ENCODE peak calls at places on chromosome 4, in seven cellular contexts. T is mesenchymal stem cell, U is H9, C is mesendoderm, L is IMR-90, D is neuronal stem cell, F is trophoblast cell. J is an unnamed sample.

GRCh38 chr4:6527259-6527658 is 47.7 kb upstream of the MAN2B2 start:
- DNase-seq in C (no peak), L (no peak), F (no peak), U (no peak), T (no peak), D (no peak), J (no peak)

GRCh38 chr4:94116842-94117241 is 90.8 kb upstream of the SMARCAD1 start:
- DNase-seq in F (no peak), U (no peak), T (no peak), L (no peak), C (peak; percentile 6), D (no peak), J (no peak)

GRCh38 chr4:146335763-146336412 is 121.5 kb downstream of the REELD1 start:
- DNase-seq in C (no peak), T (no peak), D (no peak), F (peak; percentile 38), U (no peak), L (no peak), J (no peak)

GRCh38 chr4:65063601-65064000 is 606.7 kb downstream of the EPHA5 start:
- DNase-seq in L (no peak), U (no peak), T (no peak), D (no peak), C (no peak), F (no peak), J (no peak)

GRCh38 chr4:55876387-55876786 is 22.9 kb downstream of the EXOC1 start:
- DNase-seq in L (no peak), C (no peak), U (no peak), D (no peak), T (no peak), F (no peak), J (no peak)

GRCh38 chr4:64846417-64846816 is 437.2 kb upstream of the TECRL start:
- DNase-seq in T (no peak), U (no peak), D (no peak), C (no peak), F (no peak), L (no peak), J (no peak)

GRCh38 chr4:128302775-128303174 is 15.2 kb upstream of the PGRMC2 start:
- DNase-seq in U (no peak), D (no peak), L (no peak), F (no peak), T (peak; percentile 31), C (no peak), J (no peak)

GRCh38 chr4:89598602-89599001 is 238.4 kb downstream of the SNCA start:
- DNase-seq in C (peak; percentile 48), T (peak; percentile 21), D (no peak), U (no peak), L (peak; percentile 17), F (peak; percentile 40), J (no peak)

DNA sequence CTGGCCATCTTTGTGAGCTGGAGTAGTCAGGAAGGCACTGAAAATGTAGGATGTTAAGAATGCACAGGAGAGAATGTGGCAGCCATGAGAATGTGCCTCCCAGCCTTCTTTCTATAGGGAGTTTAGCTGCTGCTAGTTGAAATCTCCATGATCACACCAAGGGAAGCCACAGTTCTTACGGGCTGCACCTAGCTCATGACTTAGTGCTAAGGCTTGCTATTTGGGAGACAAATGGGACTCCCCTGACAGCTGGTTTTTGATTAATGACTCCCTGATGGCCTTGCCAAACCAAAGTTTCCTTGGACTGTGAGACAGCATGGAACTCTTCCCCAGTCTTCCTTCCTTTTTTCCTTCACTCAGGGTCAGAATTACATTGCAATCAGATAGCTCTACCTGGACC is 9.2 kb downstream of the CTSO start:
- DNase-seq in F (no peak), U (no peak), C (peak; percentile 5), T (peak; percentile 16), D (no peak), L (peak; percentile 40), J (no peak)
- H3K23ac ChIP-seq in F (no peak overlapping the region), U (no peak overlapping the region), C (no peak overlapping the region), T (no peak overlapping the region), D (no peak overlapping the region), L (no peak overlapping the region), J (no peak overlapping the region)

DNA sequence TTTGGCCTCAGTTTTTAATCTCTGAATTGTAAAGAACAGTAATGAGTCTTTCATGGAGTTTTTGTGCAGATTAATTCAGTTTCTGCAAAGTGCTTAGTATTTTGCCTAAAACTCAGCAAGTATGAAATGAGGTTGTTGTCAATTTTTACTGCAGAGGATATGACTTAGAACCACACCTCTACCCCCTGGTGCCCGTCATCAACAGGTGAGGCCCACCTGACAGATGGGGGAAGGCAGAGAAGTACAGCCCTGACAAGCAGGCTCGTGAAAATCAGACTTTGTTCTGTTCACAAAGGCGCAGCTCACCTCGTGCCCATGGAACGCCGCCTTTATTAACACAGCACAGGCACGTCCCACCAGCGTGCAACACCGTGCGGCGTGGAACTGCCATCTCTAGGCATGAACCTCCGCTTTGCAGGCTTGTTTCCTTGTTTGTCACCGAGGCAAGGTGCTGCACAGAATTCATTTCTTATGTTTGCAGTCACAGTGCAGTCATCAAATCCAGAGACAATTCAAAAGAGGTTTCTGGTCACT is 13.3 kb downstream of the CYP4V2 start:
- DNase-seq in D (no peak), C (no peak), F (no peak), T (no peak), U (no peak), L (no peak), J (no peak)
- H3K23ac ChIP-seq in D (no peak overlapping the region), C (no peak overlapping the region), F (no peak overlapping the region), T (no peak overlapping the region), U (no peak overlapping the region), L (peak overlapping the region; percentile 44), J (no peak overlapping the region)

DNA sequence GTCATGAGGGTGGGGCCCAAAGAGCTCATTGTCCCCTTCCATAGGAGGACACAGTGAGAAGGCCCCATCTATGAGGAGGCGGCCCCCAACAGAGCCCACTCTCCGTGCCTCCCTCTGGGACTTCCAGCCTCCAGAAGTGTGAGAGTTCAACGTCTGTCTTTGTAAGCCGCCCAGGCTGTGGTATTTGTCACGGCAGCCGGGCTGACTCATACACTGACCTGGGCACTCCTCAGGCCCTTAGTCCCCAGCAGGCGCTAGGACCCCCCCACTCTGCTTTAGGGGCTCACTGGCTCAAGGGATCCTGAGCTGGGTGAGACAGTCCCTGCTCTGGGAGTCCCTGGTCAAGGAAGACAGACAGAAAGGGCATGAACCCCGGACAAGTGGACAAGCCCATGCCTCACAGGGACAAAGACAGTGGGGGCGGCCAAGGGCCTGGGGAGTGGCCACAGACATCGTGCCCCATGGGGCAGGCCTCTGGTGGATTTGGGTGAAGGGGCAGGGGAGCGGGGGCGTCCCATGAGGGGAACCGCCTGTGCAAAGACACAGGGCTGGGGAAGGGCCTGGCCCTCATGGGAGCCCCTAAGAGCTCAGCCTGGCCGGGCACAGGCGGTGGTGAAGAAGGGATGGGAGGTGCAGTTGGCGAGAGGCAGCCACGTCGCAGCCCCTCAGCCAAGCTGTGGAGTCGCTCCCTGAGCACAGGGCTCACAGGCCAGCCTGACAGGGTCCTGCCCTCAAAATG is 21.5 kb downstream of the ABLIM2 start:
- DNase-seq in U (no peak), C (no peak), F (no peak), T (no peak), D (no peak), L (no peak), J (no peak)
- H3K23ac ChIP-seq in U (no peak overlapping the region), C (no peak overlapping the region), F (no peak overlapping the region), T (no peak overlapping the region), D (no peak overlapping the region), L (no peak overlapping the region), J (no peak overlapping the region)

DNA sequence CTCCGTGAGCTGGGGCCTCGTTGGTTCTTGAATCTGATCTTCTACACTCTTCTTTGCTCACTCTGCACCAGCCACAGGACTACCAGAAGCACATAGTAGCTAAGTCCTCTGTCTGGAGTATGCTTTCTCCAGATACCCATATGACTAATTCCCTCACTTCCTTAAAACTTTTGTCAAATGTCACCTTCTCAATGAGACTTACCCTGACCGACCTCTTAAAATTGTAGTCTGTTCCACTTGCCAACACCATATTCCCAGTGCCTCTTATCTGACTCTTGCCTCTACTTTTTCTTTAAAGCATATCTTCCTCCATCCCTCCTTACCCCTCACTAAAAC is 10.0 kb downstream of the PARM1 start:
- DNase-seq in T (no peak), L (no peak), U (no peak), D (no peak), F (no peak), C (no peak), J (no peak)
- H3K23ac ChIP-seq in T (no peak overlapping the region), L (no peak overlapping the region), U (no peak overlapping the region), D (no peak overlapping the region), F (no peak overlapping the region), C (no peak overlapping the region), J (no peak overlapping the region)

GRCh38 chr4:165464338-165464737 is 85.5 kb downstream of the CPE start:
- DNase-seq in F (no peak), T (no peak), D (no peak), U (no peak), L (no peak), C (no peak), J (no peak)
- H3K23ac ChIP-seq in F (no peak overlapping the region), T (no peak overlapping the region), D (no peak overlapping the region), U (no peak overlapping the region), L (no peak overlapping the region), C (no peak overlapping the region), J (no peak overlapping the region)

GRCh38 chr4:20711335-20711734 is 11.1 kb downstream of the PACRGL start:
- DNase-seq in T (no peak), U (no peak), L (no peak), F (no peak), C (no peak), D (no peak), J (no peak)
- H3K23ac ChIP-seq in T (no peak overlapping the region), U (no peak overlapping the region), L (no peak overlapping the region), F (no peak overlapping the region), C (no peak overlapping the region), D (no peak overlapping the region), J (no peak overlapping the region)

GRCh38 chr4:173235050-173235449 is 66.4 kb downstream of the GALNT7 start:
- DNase-seq in F (no peak), T (no peak), L (no peak), D (no peak), U (no peak), C (no peak), J (no peak)
- H3K23ac ChIP-seq in F (no peak overlapping the region), T (no peak overlapping the region), L (no peak overlapping the region), D (no peak overlapping the region), U (no peak overlapping the region), C (no peak overlapping the region), J (no peak overlapping the region)